ENCODE peak calls at places on chromosomes 12 and 14, in six cellular contexts. One of them, this sample, is unnamed.

GRCh38 chr14:88005978-88006851 is 1.3 kb downstream of the GPR65 start:
- DNase-seq in HCT116: no peak
- DNase-seq in neural progenitor cell: no peak
- DNase-seq in PC-3: no peak
- DNase-seq in OCI-LY7: peak
- DNase-seq in GM23248: no peak
- DNase-seq in this sample: no peak

GRCh38 chr14:41423503-41423902 is 183.2 kb upstream of the LRFN5 start:
- DNase-seq in OCI-LY7: no peak
- DNase-seq in neural progenitor cell: no peak
- DNase-seq in PC-3: peak
- DNase-seq in GM23248: no peak
- DNase-seq in HCT116: no peak
- DNase-seq in this sample: no peak

GRCh38 chr12:91985002-91985767 is 160.5 kb downstream of the BTG1 start:
- DNase-seq in HCT116: no peak
- DNase-seq in PC-3: no peak
- DNase-seq in neural progenitor cell: no peak
- DNase-seq in GM23248: peak
- DNase-seq in OCI-LY7: no peak
- DNase-seq in this sample: no peak

GRCh38 chr14:92986254-92987147 is 63.6 kb downstream of the CHGA start:
- DNase-seq in HCT116: no peak
- DNase-seq in neural progenitor cell: no peak
- DNase-seq in OCI-LY7: no peak
- DNase-seq in PC-3: peak
- DNase-seq in GM23248: peak
- DNase-seq in this sample: no peak

GRCh38 chr14:81062816-81063215 is 107.4 kb downstream of the TSHR start:
- DNase-seq in GM23248: peak
- DNase-seq in OCI-LY7: peak
- DNase-seq in HCT116: peak
- DNase-seq in neural progenitor cell: peak
- DNase-seq in PC-3: peak
- DNase-seq in this sample: peak

GRCh38 chr12:88684610-88685009 is 104.3 kb upstream of the KITLG start:
- DNase-seq in HCT116: no peak
- DNase-seq in neural progenitor cell: no peak
- DNase-seq in OCI-LY7: no peak
- DNase-seq in GM23248: no peak
- DNase-seq in PC-3: no peak
- DNase-seq in this sample: no peak

GRCh38 chr12:102535306-102535705 is 54.9 kb upstream of the IGF1 start:
- DNase-seq in neural progenitor cell: no peak
- DNase-seq in PC-3: no peak
- DNase-seq in HCT116: no peak
- DNase-seq in OCI-LY7: no peak
- DNase-seq in GM23248: no peak
- DNase-seq in this sample: no peak

GRCh38 chr12:106704081-106704480 is 70.4 kb upstream of the RIC8B start:
- DNase-seq in GM23248: no peak
- DNase-seq in OCI-LY7: no peak
- DNase-seq in PC-3: no peak
- DNase-seq in neural progenitor cell: no peak
- DNase-seq in HCT116: no peak
- DNase-seq in this sample: no peak

GRCh38 chr14:85380891-85381290 is 149.1 kb upstream of the FLRT2 start:
- DNase-seq in GM23248: peak
- DNase-seq in PC-3: no peak
- DNase-seq in HCT116: no peak
- DNase-seq in OCI-LY7: no peak
- DNase-seq in neural progenitor cell: peak
- DNase-seq in this sample: no peak

GRCh38 chr14:52918486-52918885 is 32.4 kb downstream of the FERMT2 start:
- DNase-seq in PC-3: peak
- DNase-seq in neural progenitor cell: no peak
- DNase-seq in GM23248: peak
- DNase-seq in OCI-LY7: no peak
- DNase-seq in HCT116: no peak
- DNase-seq in this sample: peak

GRCh38 chr14:92754956-92755355 is 6.5 kb upstream of the LGMN start:
- DNase-seq in HCT116: no peak
- DNase-seq in OCI-LY7: no peak
- DNase-seq in GM23248: no peak
- DNase-seq in PC-3: no peak
- DNase-seq in neural progenitor cell: no peak
- DNase-seq in this sample: no peak

GRCh38 chr12:86376052-86376451 is 119.9 kb upstream of the MGAT4C start:
- DNase-seq in PC-3: no peak
- DNase-seq in neural progenitor cell: peak
- DNase-seq in HCT116: peak
- DNase-seq in OCI-LY7: no peak
- DNase-seq in GM23248: no peak
- DNase-seq in this sample: no peak

GRCh38 chr12:14850929-14851663 is 7.8 kb upstream of the ART4 start:
- DNase-seq in neural progenitor cell: no peak
- DNase-seq in GM23248: no peak
- DNase-seq in OCI-LY7: no peak
- DNase-seq in PC-3: no peak
- DNase-seq in HCT116: no peak
- DNase-seq in this sample: peak

GRCh38 chr12:107618106-107618505 is 67.5 kb upstream of the PWP1 start:
- DNase-seq in neural progenitor cell: no peak
- DNase-seq in HCT116: no peak
- DNase-seq in PC-3: no peak
- DNase-seq in GM23248: no peak
- DNase-seq in OCI-LY7: no peak
- DNase-seq in this sample: no peak

GRCh38 chr12:76259071-76259470 is 89.1 kb downstream of the BBS10 start:
- DNase-seq in neural progenitor cell: peak
- DNase-seq in PC-3: no peak
- DNase-seq in OCI-LY7: no peak
- DNase-seq in HCT116: no peak
- DNase-seq in GM23248: peak
- DNase-seq in this sample: no peak

GRCh38 chr12:15601210-15601800 is 187.9 kb downstream of the EPS8 start:
- DNase-seq in GM23248: peak
- DNase-seq in PC-3: peak
- DNase-seq in HCT116: no peak
- DNase-seq in OCI-LY7: no peak
- DNase-seq in neural progenitor cell: no peak
- DNase-seq in this sample: no peak

GRCh38 chr12:13234045-13234641 is 37.6 kb downstream of the EMP1 start:
- DNase-seq in HCT116: peak
- DNase-seq in OCI-LY7: peak
- DNase-seq in GM23248: peak
- DNase-seq in PC-3: peak
- DNase-seq in neural progenitor cell: peak
- DNase-seq in this sample: peak

GRCh38 chr14:89618309-89618708 is 201.3 kb upstream of the FOXN3 start:
- DNase-seq in neural progenitor cell: no peak
- DNase-seq in HCT116: no peak
- DNase-seq in OCI-LY7: peak
- DNase-seq in GM23248: peak
- DNase-seq in PC-3: peak
- DNase-seq in this sample: peak

GRCh38 chr14:58131386-58131785 is 20.6 kb downstream of the ARMH4 start:
- DNase-seq in GM23248: peak
- DNase-seq in PC-3: peak
- DNase-seq in HCT116: no peak
- DNase-seq in neural progenitor cell: no peak
- DNase-seq in OCI-LY7: no peak
- DNase-seq in this sample: no peak

GRCh38 chr12:71057330-71057729 is 100.5 kb downstream of the TSPAN8 start:
- DNase-seq in HCT116: no peak
- DNase-seq in neural progenitor cell: no peak
- DNase-seq in OCI-LY7: no peak
- DNase-seq in GM23248: no peak
- DNase-seq in PC-3: no peak
- DNase-seq in this sample: no peak

GRCh38 chr14:105180598-105181528 is at the start of gene NUDT14:
- DNase-seq in neural progenitor cell: peak
- DNase-seq in PC-3: peak
- DNase-seq in GM23248: peak
- DNase-seq in HCT116: peak
- DNase-seq in OCI-LY7: peak
- DNase-seq in this sample: peak

GRCh38 chr14:93072659-93073365 is 42.9 kb downstream of the ITPK1 start:
- DNase-seq in OCI-LY7: no peak
- DNase-seq in HCT116: no peak
- DNase-seq in PC-3: no peak
- DNase-seq in neural progenitor cell: no peak
- DNase-seq in GM23248: no peak
- DNase-seq in this sample: no peak

GRCh38 chr14:68547305-68548193 is 245.3 kb downstream of the ZFP36L1 start:
- DNase-seq in HCT116: peak
- DNase-seq in neural progenitor cell: no peak
- DNase-seq in PC-3: peak
- DNase-seq in GM23248: peak
- DNase-seq in OCI-LY7: no peak
- DNase-seq in this sample: no peak

GRCh38 chr14:68544150-68544892 is 248.5 kb downstream of the ZFP36L1 start:
- DNase-seq in OCI-LY7: no peak
- DNase-seq in neural progenitor cell: no peak
- DNase-seq in HCT116: no peak
- DNase-seq in PC-3: peak
- DNase-seq in GM23248: peak
- DNase-seq in this sample: no peak

GRCh38 chr14:68549057-68549421 is 243.8 kb downstream of the ZFP36L1 start:
- DNase-seq in neural progenitor cell: no peak
- DNase-seq in GM23248: peak
- DNase-seq in OCI-LY7: no peak
- DNase-seq in PC-3: peak
- DNase-seq in HCT116: peak
- DNase-seq in this sample: no peak

GRCh38 chr14:68548194-68549056 is 244.4 kb downstream of the ZFP36L1 start:
- DNase-seq in HCT116: peak
- DNase-seq in PC-3: peak
- DNase-seq in OCI-LY7: no peak
- DNase-seq in neural progenitor cell: peak
- DNase-seq in GM23248: peak
- DNase-seq in this sample: no peak

GRCh38 chr14:68546839-68547238 is 246.0 kb downstream of the ZFP36L1 start:
- DNase-seq in OCI-LY7: no peak
- DNase-seq in HCT116: no peak
- DNase-seq in PC-3: peak
- DNase-seq in neural progenitor cell: no peak
- DNase-seq in GM23248: peak
- DNase-seq in this sample: no peak
- H3K4me2 ChIP-seq in OCI-LY7: no peak
- H3K4me2 ChIP-seq in HCT116: peak
- H3K4me2 ChIP-seq in PC-3: peak
- H3K4me2 ChIP-seq in neural progenitor cell: no peak
- H3K4me2 ChIP-seq in GM23248: peak
- H3K4me2 ChIP-seq in this sample: no peak

GRCh38 chr12:65279387-65280112 is 1.1 kb downstream of the MSRB3 start:
- DNase-seq in GM23248: no peak
- DNase-seq in neural progenitor cell: no peak
- DNase-seq in OCI-LY7: no peak
- DNase-seq in PC-3: no peak
- DNase-seq in HCT116: no peak
- DNase-seq in this sample: peak

GRCh38 chr12:65277994-65278575 is 398 bp upstream of the MSRB3 start:
- DNase-seq in HCT116: no peak
- DNase-seq in neural progenitor cell: peak
- DNase-seq in PC-3: no peak
- DNase-seq in OCI-LY7: no peak
- DNase-seq in GM23248: no peak
- DNase-seq in this sample: no peak

GRCh38 chr12:65278576-65279386 is at the start of gene MSRB3:
- DNase-seq in neural progenitor cell: peak
- DNase-seq in GM23248: peak
- DNase-seq in PC-3: peak
- DNase-seq in OCI-LY7: no peak
- DNase-seq in HCT116: peak
- DNase-seq in this sample: peak

GRCh38 chr12:65280306-65280705 is 1.8 kb downstream of the MSRB3 start:
- DNase-seq in GM23248: peak
- DNase-seq in HCT116: no peak
- DNase-seq in PC-3: no peak
- DNase-seq in OCI-LY7: no peak
- DNase-seq in neural progenitor cell: no peak
- DNase-seq in this sample: no peak

DNA sequence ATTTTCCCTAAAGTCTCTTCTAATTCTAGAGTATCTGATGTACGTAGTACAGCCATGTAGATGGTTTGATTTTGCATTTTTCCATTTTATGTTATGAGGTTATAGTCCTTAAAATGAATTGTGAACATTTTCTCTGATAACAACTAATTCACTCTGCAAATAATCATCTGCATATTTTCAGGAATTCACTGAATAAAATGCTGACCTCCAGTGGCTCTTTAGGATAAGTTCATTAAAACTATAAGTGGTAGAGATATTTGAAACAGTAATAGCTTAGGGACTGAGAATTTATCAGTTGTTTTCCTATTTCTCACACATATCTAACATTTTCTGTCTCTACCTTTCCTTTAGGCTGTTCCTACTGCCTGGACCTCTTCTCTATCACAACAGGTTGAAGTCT is 4.4 kb downstream of the MSRB3 start:
- DNase-seq in PC-3: no peak
- DNase-seq in GM23248: peak
- DNase-seq in OCI-LY7: no peak
- DNase-seq in HCT116: no peak
- DNase-seq in neural progenitor cell: no peak
- DNase-seq in this sample: no peak
- TF ChIP-seq EZH2phosphoT487 in PC-3: no peak
- TF ChIP-seq EZH2phosphoT487 in GM23248: no peak
- TF ChIP-seq EZH2phosphoT487 in OCI-LY7: no peak
- TF ChIP-seq EZH2phosphoT487 in HCT116: no peak
- TF ChIP-seq EZH2phosphoT487 in neural progenitor cell: no peak
- TF ChIP-seq EZH2phosphoT487 in this sample: no peak

GRCh38 chr12:50929831-50930230 is 22.5 kb upstream of the HIGD1C start:
- DNase-seq in OCI-LY7: no peak
- DNase-seq in HCT116: no peak
- DNase-seq in GM23248: no peak
- DNase-seq in neural progenitor cell: no peak
- DNase-seq in PC-3: no peak
- DNase-seq in this sample: no peak
- H3K4me2 ChIP-seq in OCI-LY7: peak
- H3K4me2 ChIP-seq in HCT116: no peak
- H3K4me2 ChIP-seq in GM23248: no peak
- H3K4me2 ChIP-seq in neural progenitor cell: no peak
- H3K4me2 ChIP-seq in PC-3: no peak
- H3K4me2 ChIP-seq in this sample: peak

DNA sequence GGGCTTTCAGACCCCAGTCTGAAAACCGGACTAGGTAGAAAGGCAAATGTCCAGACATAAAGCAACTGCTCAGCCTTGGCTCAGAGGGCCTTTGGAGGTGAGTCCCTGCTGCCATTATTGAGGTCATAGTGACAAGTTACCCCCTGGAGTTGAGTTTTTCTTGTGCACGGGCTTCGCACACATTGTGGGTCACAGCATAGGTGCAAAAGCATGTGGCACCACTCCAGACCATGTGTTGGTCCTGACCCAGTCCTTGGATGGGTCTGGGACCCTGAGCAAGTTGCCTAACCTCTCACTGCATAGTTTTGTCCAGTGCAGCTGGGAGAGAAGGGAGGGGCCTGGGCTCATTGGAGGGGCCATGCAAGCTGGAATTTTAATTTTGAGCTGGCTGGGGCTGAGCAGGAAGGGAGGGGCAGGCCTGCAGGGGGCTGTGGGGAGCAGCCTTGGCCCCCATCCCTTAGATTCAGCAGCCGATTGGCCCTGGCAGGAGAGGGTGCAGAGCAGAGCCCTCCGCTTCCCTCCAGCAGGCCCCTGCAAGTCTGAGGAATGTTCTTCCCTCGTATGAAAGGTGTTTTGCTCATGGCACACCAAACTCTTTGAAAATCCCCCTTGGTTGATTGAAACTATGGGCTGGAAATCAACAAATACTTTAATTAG is 4.2 kb upstream of the KRT5 start:
- DNase-seq in HCT116: no peak
- DNase-seq in GM23248: no peak
- DNase-seq in OCI-LY7: no peak
- DNase-seq in neural progenitor cell: no peak
- DNase-seq in PC-3: no peak
- DNase-seq in this sample: no peak
- TF ChIP-seq EZH2phosphoT487 in HCT116: no peak
- TF ChIP-seq EZH2phosphoT487 in GM23248: no peak
- TF ChIP-seq EZH2phosphoT487 in OCI-LY7: no peak
- TF ChIP-seq EZH2phosphoT487 in neural progenitor cell: no peak
- TF ChIP-seq EZH2phosphoT487 in PC-3: no peak
- TF ChIP-seq EZH2phosphoT487 in this sample: no peak

This sample was measured in MM.1S.